ENCODE peak calls at places on chromosomes 11 and 22, in ten cellular contexts. H is hepatocyte; K is CD4-positive, CD25-positive, alpha-beta regulatory T cell; D is right cardiac atrium; C is aorta; W is heart right ventricle; S is esophagus squamous epithelium; T is GM23248; U is spleen; R is esophagus muscularis mucosa. Y is an unnamed sample.

GRCh38 chr11:119972281-119972680 is 165.6 kb downstream of the TRIM29 start:
- DNase-seq in C (no peak), W (no peak), H (no peak), T (no peak), S (no peak), U (no peak), R (no peak), D (no peak), K (no peak), Y (no peak)

GRCh38 chr11:103091024-103091423 is 936 bp downstream of the DCUN1D5 start:
- DNase-seq in S (no peak), U (no peak), R (no peak), H (peak; percentile 14), T (peak; percentile 54), C (no peak), D (no peak), K (no peak), W (no peak), Y (no peak)

GRCh38 chr22:48262596-48263430 is 1500.4 kb downstream of the TBC1D22A start:
- DNase-seq in R (no peak), K (no peak), W (no peak), C (no peak), S (no peak), T (no peak), U (no peak), H (no peak), D (no peak), Y (no peak)

GRCh38 chr22:41217553-41218157 is 12.5 kb downstream of the L3MBTL2 start:
- DNase-seq in H (peak; percentile 45), D (peak; percentile 89), K (peak; percentile 41), R (peak; percentile 96), S (no peak), W (peak; percentile 83), U (no peak), T (peak; percentile 89), C (no peak), Y (peak; percentile 85)

GRCh38 chr11:46642627-46643335 is 25.4 kb downstream of the ATG13 start:
- DNase-seq in K (no peak), W (no peak), U (no peak), S (no peak), D (no peak), H (no peak), R (no peak), T (no peak), C (no peak), Y (no peak)

GRCh38 chr11:45683285-45684058 is 18.1 kb upstream of the CHST1 start:
- DNase-seq in R (no peak), W (no peak), S (no peak), K (no peak), T (no peak), C (peak; percentile 10), U (peak; percentile 48), D (no peak), H (no peak), Y (no peak)

GRCh38 chr11:34278175-34278574 is 79.6 kb downstream of the ABTB2 start:
- DNase-seq in C (no peak), S (no peak), T (no peak), W (no peak), H (no peak), U (no peak), R (no peak), K (no peak), D (no peak), Y (no peak)

GRCh38 chr22:31605851-31606585 is 56.0 kb downstream of the PISD start:
- DNase-seq in W (no peak), R (no peak), C (no peak), S (no peak), K (no peak), D (no peak), T (no peak), H (peak; percentile 56), U (no peak), Y (peak; percentile 2)

GRCh38 chr22:36435516-36436415 is 45.7 kb downstream of the TXN2 start:
- DNase-seq in T (no peak), H (peak; percentile 69), S (no peak), W (no peak), D (peak; percentile 31), K (peak; percentile 52), C (no peak), U (peak; percentile 87), R (no peak), Y (peak; percentile 61)

GRCh38 chr11:65577756-65578109 is 1.9 kb downstream of the EHBP1L1 start:
- DNase-seq in K (no peak), T (no peak), H (no peak), U (no peak), S (no peak), W (no peak), R (no peak), C (no peak), D (peak; percentile 72), Y (no peak)
- H3K4me1 ChIP-seq in K (peaks cover 54% of the 10 kb centered on the region), T (peaks cover 24% of the 10 kb centered on the region), H (peaks cover 42% of the 10 kb centered on the region), U (peaks cover 96% of the 10 kb centered on the region), S (peaks cover 34% of the 10 kb centered on the region), W (peaks cover 52% of the 10 kb centered on the region), R (peaks cover 67% of the 10 kb centered on the region), C (no peaks in the 10 kb centered on the region), D (peaks cover 9% of the 10 kb centered on the region), Y (peaks cover 49% of the 10 kb centered on the region)

GRCh38 chr11:87300640-87301381 is 263.1 kb downstream of the TMEM135 start:
- DNase-seq in S (no peak), D (no peak), H (no peak), T (no peak), U (no peak), K (no peak), W (no peak), C (no peak), R (no peak), Y (no peak)
- H3K4me3 ChIP-seq in S (no peak overlapping the region), D (no peak overlapping the region), H (no peak overlapping the region), T (no peak overlapping the region), U (no peak overlapping the region), K (no peak overlapping the region), W (no peak overlapping the region), C (no peak overlapping the region), R (no peak overlapping the region), Y (no peak overlapping the region)

GRCh38 chr11:1759851-1760220 is 3.9 kb downstream of the CTSD start:
- DNase-seq in D (no peak), K (no peak), S (no peak), H (no peak), W (no peak), C (no peak), U (no peak), T (no peak), R (no peak), Y (peak; percentile 54)

GRCh38 chr11:1761110-1761856 is 2.4 kb downstream of the CTSD start:
- DNase-seq in H (no peak), R (no peak), T (no peak), K (no peak), S (no peak), W (no peak), C (no peak), U (peak; percentile 82), D (peak; percentile 66), Y (peak; percentile 52)

GRCh38 chr11:1761857-1762536 is 1.7 kb downstream of the CTSD start:
- DNase-seq in W (peak; percentile 62), D (peak; percentile 71), C (peak; percentile 70), S (no peak), R (no peak), T (peak; percentile 42), K (no peak), U (peak; percentile 81), H (no peak), Y (peak; percentile 48)

GRCh38 chr11:1759151-1759850 is 4.4 kb downstream of the CTSD start:
- DNase-seq in H (no peak), W (no peak), C (no peak), R (no peak), K (no peak), T (no peak), S (no peak), D (peak; percentile 62), U (peak; percentile 82), Y (peak; percentile 49)

GRCh38 chr11:1760351-1761109 is 3.2 kb downstream of the CTSD start:
- DNase-seq in T (peak; percentile 57), K (no peak), D (peak; percentile 95), U (peak; percentile 95), R (no peak), C (peak; percentile 94), W (peak; percentile 85), H (no peak), S (no peak), Y (peak; percentile 92)
- H3K4me1 ChIP-seq in T (peaks cover 14% of the 10 kb centered on the region), K (peaks cover 76% of the 10 kb centered on the region), D (peaks cover 20% of the 10 kb centered on the region), U (peaks cover 88% of the 10 kb centered on the region), R (peaks cover 72% of the 10 kb centered on the region), C (no peaks in the 10 kb centered on the region), W (peaks cover 84% of the 10 kb centered on the region), H (peaks cover 12% of the 10 kb centered on the region), S (peaks cover 57% of the 10 kb centered on the region), Y (peaks cover 81% of the 10 kb centered on the region)

GRCh38 chr11:67264886-67265632 is 1.2 kb upstream of the GRK2 start:
- DNase-seq in T (peak; percentile 43), D (peak; percentile 44), C (no peak), R (no peak), U (no peak), K (no peak), H (no peak), S (no peak), W (no peak), Y (no peak)

GRCh38 chr11:67261635-67261941 is 4.7 kb upstream of the GRK2 start:
- DNase-seq in C (no peak), H (no peak), W (no peak), R (no peak), U (no peak), K (no peak), D (no peak), T (no peak), S (no peak), Y (no peak)

GRCh38 chr11:67261942-67262681 is 4.2 kb upstream of the GRK2 start:
- DNase-seq in T (no peak), K (no peak), U (no peak), C (peak; percentile 74), D (peak; percentile 60), W (no peak), H (no peak), R (no peak), S (no peak), Y (no peak)

GRCh38 chr11:67264260-67264659 is 2.0 kb upstream of the GRK2 start:
- DNase-seq in T (no peak), R (no peak), K (no peak), W (no peak), D (peak; percentile 19), C (no peak), H (no peak), U (no peak), S (no peak), Y (no peak)

DNA sequence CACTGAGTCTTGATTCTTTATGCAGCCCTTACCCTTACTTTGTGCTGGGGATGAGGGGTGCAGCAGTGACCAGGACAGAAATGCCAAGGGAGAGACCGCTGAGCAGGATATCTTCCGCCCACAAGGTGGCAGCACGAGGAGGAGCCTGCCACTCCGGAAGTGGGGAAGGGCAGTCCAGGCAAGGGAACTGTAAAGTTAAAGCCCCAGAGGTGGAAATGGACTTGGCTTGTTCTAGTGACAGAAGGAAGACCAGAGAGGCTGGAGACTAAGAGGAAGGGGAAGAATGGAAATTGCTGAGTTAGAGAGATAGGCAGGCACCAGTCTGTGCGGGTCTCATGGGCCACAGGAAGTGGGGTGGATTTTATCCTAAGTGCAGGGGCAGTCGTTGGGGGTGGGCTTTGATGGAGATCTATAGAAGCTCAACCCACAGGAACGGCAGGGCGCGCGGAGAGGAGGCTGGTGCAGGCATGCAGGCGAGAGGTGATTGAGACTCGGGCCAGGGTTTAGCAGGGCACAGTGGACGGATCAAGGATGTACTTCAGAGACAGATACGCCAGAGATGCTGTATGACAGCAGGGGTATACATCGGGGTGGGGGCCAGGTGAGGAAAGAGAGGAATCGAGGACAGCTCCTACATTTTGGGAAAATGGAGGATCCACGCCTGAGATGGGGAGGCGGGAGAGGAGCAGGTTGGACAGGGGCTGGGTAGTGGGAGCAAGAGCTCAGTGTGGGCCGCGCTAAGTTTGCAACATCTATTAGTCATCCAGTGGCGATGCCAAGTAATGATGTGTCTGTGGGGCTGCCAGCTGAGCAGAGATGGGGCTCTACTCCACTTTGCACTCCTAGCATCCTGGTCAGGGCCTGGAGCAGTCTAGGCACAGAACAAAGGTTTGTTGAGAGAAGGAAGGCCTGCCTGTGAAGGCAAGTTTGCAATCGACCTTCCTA is 3.3 kb upstream of the GRK2 start:
- DNase-seq in R (no peak), K (peak; percentile 71), C (peak; percentile 94), U (peak; percentile 93), W (peak; percentile 87), S (no peak), T (peak; percentile 94), D (peak; percentile 93), H (peak; percentile 88), Y (peak; percentile 88)
- H3K4me3 ChIP-seq in R (peak overlapping the region; percentile 7), K (peak overlapping the region; percentile 53), C (no peak overlapping the region), U (no peak overlapping the region), W (no peak overlapping the region), S (no peak overlapping the region), T (peak overlapping the region; percentile 37), D (no peak overlapping the region), H (no peak overlapping the region), Y (peak overlapping the region; percentile 11)